ENCODE peak calls at places on chromosomes 11 and 22, in seven cellular contexts. U is GM23248, J is OCI-LY7, T is hepatocyte, H is SK-N-SH, V is PC-9, B is PC-3. O is an unnamed sample. For H3K9me2, the result is how much of the 10 kb centered on the place peaks cover.

GRCh38 chr11:35419713-35420333 is 465 bp upstream of the SLC1A2 start:
- DNase-seq in J (no peak), V (no peak), T (no peak), B (no peak), H (peak), U (peak), O (peak)

GRCh38 chr22:32512267-32512982 is 37.8 kb downstream of the FBXO7 start:
- DNase-seq in V (no peak), U (no peak), H (no peak), J (no peak), B (no peak), T (no peak), O (no peak)

GRCh38 chr22:44354288-44354687 is 41.5 kb upstream of the SHISAL1 start:
- DNase-seq in V (no peak), U (no peak), H (no peak), T (no peak), J (no peak), B (no peak), O (no peak)

GRCh38 chr11:69934861-69935494 is 115.8 kb upstream of the FGF3 start:
- DNase-seq in T (no peak), J (no peak), U (no peak), V (peak), H (no peak), B (peak), O (peak)

GRCh38 chr11:55607545-55607944 is at the start of gene OR4C11:
- DNase-seq in H (no peak), U (no peak), V (no peak), B (no peak), T (no peak), J (no peak), O (no peak)

GRCh38 chr22:32775957-32776356 is 25.5 kb upstream of the TIMP3 start:
- DNase-seq in B (no peak), U (peak), J (peak), V (peak), H (peak), T (no peak), O (peak)

GRCh38 chr11:111561801-111562325 is 21.3 kb downstream of the LAYN start:
- DNase-seq in T (no peak), J (no peak), B (peak), U (peak), H (no peak), V (peak), O (peak)

GRCh38 chr11:35721576-35722341 is 59.2 kb downstream of the TRIM44 start:
- DNase-seq in T (no peak), V (no peak), U (peak), B (no peak), H (no peak), J (peak), O (no peak)

GRCh38 chr22:28373841-28374240 is 305.8 kb downstream of the TTC28 start:
- DNase-seq in V (no peak), J (no peak), T (no peak), H (no peak), B (no peak), U (peak), O (no peak)

GRCh38 chr11:77418155-77418980 is 55.5 kb downstream of the PAK1 start:
- DNase-seq in J (no peak), V (peak), B (no peak), T (no peak), U (no peak), H (peak), O (no peak)

GRCh38 chr11:77422690-77423089 is 51.2 kb downstream of the PAK1 start:
- DNase-seq in B (no peak), T (no peak), V (no peak), H (no peak), J (no peak), U (no peak), O (no peak)

GRCh38 chr11:77416357-77416756 is 57.5 kb downstream of the PAK1 start:
- DNase-seq in B (peak), T (no peak), J (no peak), H (no peak), U (no peak), V (no peak), O (no peak)

GRCh38 chr11:77421041-77421723 is 52.7 kb downstream of the PAK1 start:
- DNase-seq in B (no peak), J (no peak), H (no peak), T (no peak), V (no peak), U (no peak), O (no peak)

GRCh38 chr11:77418981-77419592 is 54.8 kb downstream of the PAK1 start:
- DNase-seq in H (no peak), U (no peak), B (no peak), V (peak), J (no peak), T (peak), O (no peak)
- H3K4me3 ChIP-seq in H (no peak), U (no peak), B (no peak), V (no peak), J (no peak), T (no peak), O (no peak)

GRCh38 chr11:59891781-59892181 is 13.2 kb downstream of the OOSP3 start:
- DNase-seq in V (no peak), B (no peak), J (no peak), H (no peak), U (peak), T (peak), O (peak)
- H3K4me2 ChIP-seq in V (no peak), B (no peak), J (no peak), H (no peak), U (no peak), T (no peak), O (peak)

GRCh38 chr11:11980841-11981308 is 27.6 kb downstream of the DKK3 start:
- DNase-seq in V (no peak), H (no peak), U (peak), T (no peak), B (no peak), J (no peak), O (no peak)

GRCh38 chr11:11982461-11982860 is 26.0 kb downstream of the DKK3 start:
- DNase-seq in J (no peak), T (no peak), U (no peak), H (no peak), V (no peak), B (no peak), O (no peak)

GRCh38 chr11:11982975-11983374 is 25.5 kb downstream of the DKK3 start:
- DNase-seq in J (no peak), V (no peak), T (no peak), U (peak), H (no peak), B (peak), O (no peak)

GRCh38 chr11:11981364-11981763 is 27.1 kb downstream of the DKK3 start:
- DNase-seq in T (no peak), H (no peak), U (no peak), V (no peak), B (no peak), J (no peak), O (no peak)

DNA sequence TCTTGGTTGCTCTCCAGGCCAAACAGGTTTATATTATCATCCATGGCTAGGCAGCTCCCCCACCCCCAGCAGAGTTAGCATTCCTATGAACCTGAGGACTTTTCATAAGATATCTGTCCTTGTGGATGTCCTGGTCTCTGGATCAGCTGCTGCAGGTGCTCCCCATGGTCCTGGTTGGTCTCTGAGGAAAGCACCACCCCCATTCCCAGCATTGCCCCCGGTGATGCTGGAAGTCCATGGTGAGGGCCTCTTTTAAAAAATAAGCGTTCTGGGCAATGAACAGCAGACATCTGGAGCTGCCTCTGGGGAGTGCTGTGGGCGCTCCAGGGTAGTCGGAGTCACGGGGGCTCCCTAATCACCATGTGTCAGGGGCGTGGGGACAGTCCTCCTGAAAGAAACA is 26.6 kb downstream of the DKK3 start:
- DNase-seq in U (no peak), H (no peak), V (no peak), J (no peak), B (no peak), T (no peak), O (no peak)
- H3K9me2 ChIP-seq in U (under half), H (under half), V (under half), J (under half), B (under half), T (under half), O (under half)

GRCh38 chr22:50189184-50189848 is 3.6 kb downstream of the TRABD start:
- DNase-seq in V (no peak), T (no peak), H (no peak), J (peak), U (no peak), B (no peak), O (no peak)
- H3K4me3 ChIP-seq in V (peak), T (no peak), H (no peak), J (peak), U (no peak), B (no peak), O (no peak)

DNA sequence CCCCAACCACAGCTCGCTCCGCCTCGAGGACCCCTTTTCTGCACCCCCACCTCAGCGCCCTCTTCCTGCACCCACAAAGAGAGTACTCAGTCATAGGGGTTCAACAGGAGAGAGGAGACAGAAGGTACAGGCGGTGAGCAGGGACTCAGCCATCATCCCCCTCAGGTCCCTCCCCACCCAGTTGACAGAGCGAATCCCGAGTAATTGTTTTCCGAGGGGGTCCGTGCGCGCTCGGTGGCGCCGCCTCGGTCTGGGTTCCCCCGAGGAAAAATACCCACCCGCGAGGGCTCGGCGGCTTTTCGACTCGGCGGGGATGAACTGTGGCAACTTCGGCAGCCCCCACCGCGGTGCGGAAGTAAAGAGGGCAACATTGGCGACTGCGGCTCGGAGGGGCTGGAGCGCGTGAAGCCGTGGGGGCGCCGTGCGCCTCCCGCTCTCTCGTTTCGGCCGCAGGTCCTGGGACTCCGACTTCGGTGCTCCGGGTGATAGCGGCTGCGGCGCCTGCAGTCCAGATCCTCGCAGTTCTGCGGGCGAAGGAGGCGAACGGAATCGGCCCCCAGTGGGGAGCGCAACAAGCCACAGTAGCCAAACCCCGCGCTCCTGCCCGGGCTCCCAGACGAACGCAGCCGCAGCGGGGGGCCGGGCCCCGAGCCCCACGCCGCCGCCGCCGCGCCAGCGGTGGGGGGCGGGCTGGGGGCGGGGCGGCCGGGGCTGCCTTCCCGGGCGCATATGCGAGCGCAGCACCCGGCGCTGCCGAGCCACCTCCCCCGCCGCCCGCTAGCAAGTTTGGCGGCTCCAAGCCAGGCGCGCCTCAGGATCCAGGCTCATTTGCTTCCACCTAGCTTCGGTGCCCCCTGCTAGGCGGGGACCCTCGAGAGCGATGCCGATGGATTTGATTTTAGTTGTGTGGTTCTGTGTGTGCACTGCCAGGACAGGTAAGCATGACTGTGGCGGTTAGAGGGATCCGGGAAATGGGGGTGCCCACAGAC is at the start of gene NELL1:
- DNase-seq in B (no peak), V (no peak), T (peak), H (peak), J (no peak), U (no peak), O (peak)
- H3K4me2 ChIP-seq in B (no peak), V (no peak), T (peak), H (peak), J (no peak), U (no peak), O (peak)

DNA sequence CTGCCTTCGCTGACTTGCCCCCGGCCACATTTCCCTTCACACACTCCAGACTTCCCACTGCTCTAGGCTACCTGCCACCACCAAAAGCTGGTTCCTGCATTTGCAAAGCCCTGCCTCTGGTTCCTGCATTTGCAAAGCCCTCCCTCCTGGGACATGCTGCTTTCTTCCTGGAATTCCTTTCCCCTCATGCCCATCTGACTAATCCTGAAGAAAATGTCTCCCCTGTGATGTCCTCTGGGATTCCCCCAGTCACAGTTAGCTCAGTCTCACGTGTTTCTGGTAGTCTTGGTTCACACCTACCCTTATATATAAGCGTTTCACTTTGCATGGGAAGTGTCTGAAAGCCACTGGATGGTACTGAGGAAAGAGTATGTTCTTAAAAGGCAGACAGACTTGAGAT is 206.9 kb downstream of the DBX1 start:
- DNase-seq in U (peak), H (no peak), B (no peak), T (peak), V (no peak), J (no peak), O (peak)
- H3K9me2 ChIP-seq in U (under half), H (under half), B (under half), T (under half), V (under half), J (under half), O (under half)